ENCODE peak calls at places on chromosomes 3 and 15, in five cellular contexts. Q is AG04450; A is EH; K is central memory CD4-positive, alpha-beta T cell; O is GM13976. R is an unnamed sample.

GRCh38 chr3:35065891-35066290 is 573.4 kb upstream of the ARPP21 start:
- DNase-seq in O (no peak), K (no peak), A (no peak), Q (no peak), R (no peak)

GRCh38 chr3:163951397-163951987 is 1126.8 kb downstream of the SI start:
- DNase-seq in K (no peak), A (no peak), Q (no peak), O (peak), R (peak)

GRCh38 chr3:128163432-128163831 is 10.2 kb downstream of the EEFSEC start:
- DNase-seq in K (no peak), Q (no peak), O (no peak), A (no peak), R (no peak)

GRCh38 chr3:192636517-192637444 is 90.6 kb downstream of the FGF12 start:
- DNase-seq in K (no peak), A (no peak), O (no peak), Q (no peak), R (no peak)

GRCh38 chr15:36415643-36416042 is 163.8 kb upstream of the CDIN1 start:
- DNase-seq in O (no peak), Q (no peak), K (no peak), A (peak), R (no peak)

GRCh38 chr3:74692-75243 is 121.8 kb upstream of the CHL1 start:
- DNase-seq in O (no peak), Q (no peak), A (no peak), K (no peak), R (no peak)

GRCh38 chr3:140762751-140763150 is 84.9 kb downstream of the TRIM42 start:
- DNase-seq in K (no peak), O (no peak), A (no peak), Q (no peak), R (no peak)

GRCh38 chr3:141241248-141242034 is 9.8 kb downstream of the PXYLP1 start:
- DNase-seq in Q (no peak), A (peak), O (no peak), K (no peak), R (no peak)

GRCh38 chr3:14200841-14201240 is 22.2 kb downstream of the LSM3 start:
- DNase-seq in K (no peak), A (peak), Q (no peak), O (no peak), R (no peak)